ENCODE peak calls at places on chromosome X, in four cellular contexts. One of them, this sample, is unnamed.
A peak's percentile ranks its signal among the peaks of the same experiment; 100 is the strongest.

GRCh38 chrX:120456973-120457372 is 12.1 kb downstream of the LAMP2 start:
- DNase-seq in T-helper 22 cell: no peak
- DNase-seq in GM23248: peak; percentile 31
- DNase-seq in iris pigment epithelial cell: peak; percentile 35
- DNase-seq in this sample: no peak

GRCh38 chrX:131762802-131763234 is 218.9 kb downstream of the OR13H1 start:
- DNase-seq in T-helper 22 cell: peak; percentile 39
- DNase-seq in GM23248: peak; percentile 21
- DNase-seq in iris pigment epithelial cell: peak; percentile 35
- DNase-seq in this sample: peak; percentile 29

GRCh38 chrX:622104-622503 is 8.5 kb upstream of the SHOX start:
- DNase-seq in T-helper 22 cell: no peak
- DNase-seq in GM23248: no peak
- DNase-seq in iris pigment epithelial cell: no peak
- DNase-seq in this sample: no peak

GRCh38 chrX:75155454-75155829 is 641 bp downstream of the ABCB7 start:
- DNase-seq in T-helper 22 cell: no peak
- DNase-seq in GM23248: peak; percentile 50
- DNase-seq in iris pigment epithelial cell: peak; percentile 21
- DNase-seq in this sample: no peak

GRCh38 chrX:37677243-37677642 is 8.3 kb upstream of the XK start:
- DNase-seq in T-helper 22 cell: no peak
- DNase-seq in GM23248: no peak
- DNase-seq in iris pigment epithelial cell: no peak
- DNase-seq in this sample: no peak

GRCh38 chrX:69264134-69264533 is 98.9 kb upstream of the PJA1 start:
- DNase-seq in T-helper 22 cell: no peak
- DNase-seq in GM23248: no peak
- DNase-seq in iris pigment epithelial cell: no peak
- DNase-seq in this sample: no peak

GRCh38 chrX:63889001-63889400 is 104.0 kb upstream of the ARHGEF9 start:
- DNase-seq in T-helper 22 cell: no peak
- DNase-seq in GM23248: peak; percentile 71
- DNase-seq in iris pigment epithelial cell: peak; percentile 61
- DNase-seq in this sample: no peak

GRCh38 chrX:19602866-19603620 is 87.7 kb upstream of the MAP3K15 start:
- DNase-seq in T-helper 22 cell: no peak
- DNase-seq in GM23248: peak; percentile 88
- DNase-seq in iris pigment epithelial cell: peak; percentile 84
- DNase-seq in this sample: no peak

GRCh38 chrX:47518105-47518504 is 35.1 kb upstream of the ZNF41 start:
- DNase-seq in T-helper 22 cell: no peak
- DNase-seq in GM23248: no peak
- DNase-seq in iris pigment epithelial cell: no peak
- DNase-seq in this sample: no peak

GRCh38 chrX:39212456-39212855 is 411.2 kb downstream of the MID1IP1 start:
- DNase-seq in T-helper 22 cell: no peak
- DNase-seq in GM23248: no peak
- DNase-seq in iris pigment epithelial cell: no peak
- DNase-seq in this sample: no peak

GRCh38 chrX:44062842-44063241 is 89.7 kb upstream of the NDP start:
- DNase-seq in T-helper 22 cell: no peak
- DNase-seq in GM23248: peak; percentile 7
- DNase-seq in iris pigment epithelial cell: no peak
- DNase-seq in this sample: no peak

GRCh38 chrX:119121341-119121740 is 6.3 kb downstream of the KIAA1210 start:
- DNase-seq in T-helper 22 cell: no peak
- DNase-seq in GM23248: peak; percentile 75
- DNase-seq in iris pigment epithelial cell: peak; percentile 54
- DNase-seq in this sample: no peak

GRCh38 chrX:27008486-27008885 is 454.7 kb downstream of the PPP4R3C start:
- DNase-seq in T-helper 22 cell: no peak
- DNase-seq in GM23248: no peak
- DNase-seq in iris pigment epithelial cell: no peak
- DNase-seq in this sample: no peak

GRCh38 chrX:44669626-44670025 is 127.0 kb upstream of the FUNDC1 start:
- DNase-seq in T-helper 22 cell: no peak
- DNase-seq in GM23248: peak; percentile 42
- DNase-seq in iris pigment epithelial cell: no peak
- DNase-seq in this sample: no peak

GRCh38 chrX:20965270-20966044 is 408.8 kb upstream of the CNKSR2 start:
- DNase-seq in T-helper 22 cell: no peak
- DNase-seq in GM23248: no peak
- DNase-seq in iris pigment epithelial cell: no peak
- DNase-seq in this sample: no peak

GRCh38 chrX:115367956-115368355 is 78.4 kb downstream of the LUZP4 start:
- DNase-seq in T-helper 22 cell: no peak
- DNase-seq in GM23248: peak; percentile 48
- DNase-seq in iris pigment epithelial cell: peak; percentile 33
- DNase-seq in this sample: no peak

GRCh38 chrX:54182194-54182863 is 725 bp downstream of the FAM120C start:
- DNase-seq in T-helper 22 cell: peak; percentile 42
- DNase-seq in GM23248: peak; percentile 54
- DNase-seq in iris pigment epithelial cell: peak; percentile 32
- DNase-seq in this sample: peak; percentile 49

GRCh38 chrX:129139837-129140679 is 383.2 kb downstream of the SMARCA1 start:
- DNase-seq in T-helper 22 cell: no peak
- DNase-seq in GM23248: no peak
- DNase-seq in iris pigment epithelial cell: peak; percentile 9
- DNase-seq in this sample: no peak

GRCh38 chrX:45505214-45505613 is 304.5 kb upstream of the DIPK2B start:
- DNase-seq in T-helper 22 cell: no peak
- DNase-seq in GM23248: peak; percentile 57
- DNase-seq in iris pigment epithelial cell: peak; percentile 88
- DNase-seq in this sample: no peak

GRCh38 chrX:13250831-13251612 is 68.8 kb downstream of the ATXN3L start:
- DNase-seq in T-helper 22 cell: no peak
- DNase-seq in GM23248: peak; percentile 90
- DNase-seq in iris pigment epithelial cell: peak; percentile 96
- DNase-seq in this sample: no peak

GRCh38 chrX:32591589-32591988 is 619.8 kb downstream of the DMD start:
- DNase-seq in T-helper 22 cell: no peak
- DNase-seq in GM23248: no peak
- DNase-seq in iris pigment epithelial cell: no peak
- DNase-seq in this sample: no peak

GRCh38 chrX:36684053-36684452 is 324.1 kb upstream of the FAM47C start:
- DNase-seq in T-helper 22 cell: no peak
- DNase-seq in GM23248: no peak
- DNase-seq in iris pigment epithelial cell: no peak
- DNase-seq in this sample: no peak

GRCh38 chrX:71106427-71106826 is at the start of gene CXorf65:
- DNase-seq in T-helper 22 cell: no peak
- DNase-seq in GM23248: no peak
- DNase-seq in iris pigment epithelial cell: no peak
- DNase-seq in this sample: no peak

GRCh38 chrX:85963736-85964135 is 83.6 kb downstream of the CHM start:
- DNase-seq in T-helper 22 cell: no peak
- DNase-seq in GM23248: peak; percentile 77
- DNase-seq in iris pigment epithelial cell: peak; percentile 87
- DNase-seq in this sample: no peak

GRCh38 chrX:74187211-74187610 is 116.8 kb upstream of the ZCCHC13 start:
- DNase-seq in T-helper 22 cell: no peak
- DNase-seq in GM23248: peak; percentile 5
- DNase-seq in iris pigment epithelial cell: peak; percentile 21
- DNase-seq in this sample: no peak

GRCh38 chrX:39972340-39972739 is 125.4 kb downstream of the BCOR start:
- DNase-seq in T-helper 22 cell: no peak
- DNase-seq in GM23248: peak; percentile 56
- DNase-seq in iris pigment epithelial cell: peak; percentile 32
- DNase-seq in this sample: no peak